ENCODE peak calls at places on chromosomes 1 and 21, in four cellular contexts. M is HepG2, W is H1, D is SK-N-SH. U is an unnamed sample.

GRCh38 chr21:45439901-45440461 is 35.0 kb downstream of the COL18A1 start:
- DNase-seq in D (no peak), M (no peak), W (no peak), U (no peak)

GRCh38 chr1:54955359-54955758 is 25.1 kb upstream of the TMEM61 start:
- DNase-seq in W (no peak), D (no peak), M (no peak), U (no peak)

GRCh38 chr1:26538480-26539412 is 9.2 kb downstream of the RPS6KA1 start:
- DNase-seq in D (peak), W (no peak), M (peak), U (no peak)

GRCh38 chr1:244970236-244970652 is 105.9 kb upstream of the HNRNPU start:
- DNase-seq in M (peak), D (peak), W (no peak), U (no peak)

GRCh38 chr1:183571678-183572268 is 18.5 kb downstream of the NCF2 start:
- DNase-seq in M (no peak), W (no peak), D (no peak), U (no peak)

GRCh38 chr1:207219979-207220889 is 101.2 kb upstream of the CD55 start:
- DNase-seq in D (no peak), W (no peak), M (no peak), U (no peak)

GRCh38 chr1:236395780-236396664 is 1.9 kb downstream of the EDARADD start:
- DNase-seq in M (no peak), D (no peak), W (no peak), U (no peak)

GRCh38 chr1:25174730-25175612 is 57.3 kb downstream of the SYF2 start:
- DNase-seq in W (no peak), D (no peak), M (peak), U (no peak)

GRCh38 chr1:92291372-92291999 is 7.3 kb downstream of the GLMN start:
- DNase-seq in W (no peak), M (peak), D (peak), U (no peak)

GRCh38 chr1:187654635-187655034 is 825.9 kb downstream of the PLA2G4A start:
- DNase-seq in D (no peak), W (no peak), M (no peak), U (no peak)

GRCh38 chr1:226520640-226521355 is 27.8 kb upstream of the STUM start:
- DNase-seq in D (no peak), M (no peak), W (no peak), U (no peak)

GRCh38 chr1:20124451-20125057 is 5.2 kb upstream of the PLA2G2D start:
- DNase-seq in M (no peak), W (no peak), D (no peak), U (no peak)

GRCh38 chr1:235892734-235893413 is 26.2 kb upstream of the LYST start:
- DNase-seq in W (no peak), M (peak), D (no peak), U (no peak)

GRCh38 chr1:43616383-43616782 is 33.6 kb upstream of the KDM4A start:
- DNase-seq in W (no peak), D (no peak), M (no peak), U (no peak)

GRCh38 chr1:47174621-47175020 is 15.2 kb downstream of the PDZK1IP1 start:
- DNase-seq in W (no peak), M (no peak), D (no peak), U (no peak)

GRCh38 chr1:13546791-13547190 is 33.0 kb upstream of the LRRC38 start:
- DNase-seq in M (no peak), D (no peak), W (no peak), U (no peak)

GRCh38 chr1:150970818-150971582 is 3.6 kb downstream of the CERS2 start:
- DNase-seq in M (peak), D (no peak), W (no peak), U (no peak)

GRCh38 chr1:235834620-235835019 is 32.1 kb downstream of the LYST start:
- DNase-seq in M (no peak), W (no peak), D (no peak), U (no peak)

GRCh38 chr1:160664573-160665051 is 17.8 kb upstream of the SLAMF1 start:
- DNase-seq in D (no peak), W (no peak), M (no peak), U (peak)

GRCh38 chr21:44484498-44485253 is 29.4 kb downstream of the LRRC3 start:
- DNase-seq in M (peak), W (no peak), D (peak), U (no peak)

GRCh38 chr1:70044832-70045231 is 160.5 kb downstream of the LRRC40 start:
- DNase-seq in D (no peak), W (no peak), M (no peak), U (no peak)

GRCh38 chr1:21886486-21887215 is 50.5 kb downstream of the HSPG2 start:
- DNase-seq in D (no peak), M (no peak), W (no peak), U (no peak)

GRCh38 chr1:48679868-48680267 is 96.8 kb downstream of the BEND5 start:
- DNase-seq in M (no peak), W (no peak), D (no peak), U (no peak)

GRCh38 chr1:48677306-48678287 is 99.1 kb downstream of the BEND5 start:
- DNase-seq in D (peak), M (peak), W (peak), U (no peak)

GRCh38 chr1:48678684-48679083 is 98.0 kb downstream of the BEND5 start:
- DNase-seq in D (no peak), W (no peak), M (no peak), U (no peak)

GRCh38 chr1:48680411-48681035 is 96.2 kb downstream of the BEND5 start:
- DNase-seq in M (no peak), D (no peak), W (no peak), U (no peak)

DNA sequence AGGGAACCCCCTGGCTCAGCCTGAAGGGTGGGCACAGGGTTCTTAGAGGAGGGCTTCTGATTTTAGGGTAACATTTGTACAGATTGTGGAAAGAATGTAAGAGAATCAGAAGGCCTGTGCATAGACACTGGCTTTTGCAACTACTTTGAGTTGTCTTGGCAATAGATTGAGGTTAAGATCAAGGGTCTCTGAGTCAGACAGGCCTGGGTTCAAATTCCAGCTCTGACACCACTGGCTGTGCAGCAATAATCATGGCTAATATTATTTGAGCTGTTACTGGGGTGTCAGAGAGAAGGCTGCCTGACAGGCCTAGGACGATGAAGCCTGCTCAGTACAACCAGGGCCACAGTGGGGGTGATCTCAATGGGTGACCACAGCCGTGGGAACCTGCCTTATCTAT is 97.6 kb downstream of the BEND5 start:
- DNase-seq in D (no peak), W (no peak), M (no peak), U (no peak)
- TF ChIP-seq TCF12 in D (no peak), W (no peak), M (no peak), U (no peak)

DNA sequence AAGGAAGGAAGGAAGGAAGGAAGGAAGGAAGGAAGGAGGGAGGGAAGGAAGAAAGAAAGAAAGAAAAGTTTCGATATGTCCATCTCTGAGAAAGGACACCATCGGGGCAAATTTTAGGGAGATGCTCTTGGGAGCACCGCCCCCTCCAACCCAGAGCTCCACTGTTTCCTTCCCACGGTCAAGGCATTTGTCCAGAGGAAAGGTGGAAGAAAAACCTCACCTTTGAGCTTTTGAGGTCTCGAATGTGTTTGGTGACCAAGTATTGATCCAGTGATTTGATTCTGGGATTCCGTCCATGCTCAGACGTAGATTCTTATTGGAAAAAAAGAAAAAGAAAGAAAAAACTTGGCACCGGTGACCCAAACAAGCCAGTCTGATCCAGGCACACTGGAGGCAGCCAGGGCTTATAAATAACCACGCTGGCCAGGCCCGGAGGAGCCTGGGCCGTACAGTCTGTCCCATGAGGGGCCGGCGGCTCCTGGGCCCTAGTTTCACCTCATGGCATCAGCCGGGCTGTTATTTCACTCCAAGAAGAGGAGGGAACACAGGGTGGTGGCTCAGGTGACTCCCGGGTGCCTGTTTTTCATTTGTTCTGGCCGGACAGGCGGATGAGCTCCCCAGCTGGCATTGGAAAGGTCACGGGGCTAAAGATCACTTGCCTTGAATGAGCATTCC is 36.1 kb upstream of the SLC25A33 start:
- DNase-seq in W (no peak), M (peak), D (no peak), U (no peak)
- TF ChIP-seq TCF12 in W (no peak), M (no peak), D (no peak), U (no peak)

GRCh38 chr1:8846263-8846662 is 28.8 kb upstream of the RERE start:
- DNase-seq in D (no peak), M (no peak), W (no peak), U (no peak)

GRCh38 chr1:8845104-8846097 is 28.0 kb upstream of the RERE start:
- DNase-seq in D (no peak), M (no peak), W (no peak), U (no peak)

GRCh38 chr1:8847990-8848389 is 30.5 kb downstream of the ENO1 start:
- DNase-seq in W (no peak), M (no peak), D (no peak), U (no peak)

GRCh38 chr1:8841395-8841794 is 24.0 kb upstream of the RERE start:
- DNase-seq in M (no peak), W (no peak), D (no peak), U (no peak)

GRCh38 chr1:8844421-8845063 is 27.1 kb upstream of the RERE start:
- DNase-seq in W (no peak), M (no peak), D (peak), U (no peak)
- TF ChIP-seq TCF12 in W (no peak), M (no peak), D (no peak), U (no peak)

DNA sequence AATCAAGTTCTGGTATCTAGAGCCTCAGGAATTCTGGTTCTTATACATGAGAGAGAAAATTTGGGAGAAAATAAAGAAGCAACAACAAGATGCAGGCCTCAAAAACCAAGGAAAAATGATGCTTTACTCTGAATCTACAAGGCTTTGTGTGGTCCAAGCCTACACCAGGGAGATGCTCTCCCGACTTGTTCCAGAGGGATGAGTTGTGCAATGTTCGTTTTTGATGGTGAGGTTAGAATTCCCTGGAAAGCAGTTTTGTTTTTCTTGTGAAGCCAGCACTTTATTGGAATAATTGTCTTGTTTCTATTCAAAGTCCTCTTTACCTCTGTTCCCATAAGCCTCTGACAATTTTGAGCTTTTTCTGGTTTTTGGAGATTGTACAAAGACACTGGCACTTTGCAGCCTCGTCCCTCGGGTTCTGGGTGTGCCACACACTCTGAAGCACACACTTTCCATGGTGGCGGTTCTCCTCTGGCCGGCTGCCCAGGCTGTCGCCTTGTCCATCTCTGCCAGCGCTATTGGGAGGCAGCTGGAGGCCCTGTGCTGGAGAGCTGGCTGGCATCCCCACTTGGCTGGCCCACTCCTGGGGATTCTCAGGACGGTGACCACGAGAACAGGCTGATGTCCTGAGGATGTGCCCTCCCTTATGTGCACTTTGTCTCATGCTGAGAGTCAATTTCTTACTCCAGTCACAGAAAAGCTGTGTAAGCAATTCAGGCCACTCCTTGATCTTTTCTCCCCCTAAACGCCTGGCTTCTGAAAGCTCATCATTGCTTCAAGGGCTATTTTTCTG is 70.2 kb downstream of the EDEM3 start:
- DNase-seq in D (peak), M (no peak), W (no peak), U (no peak)
- TF ChIP-seq TCF12 in D (no peak), M (no peak), W (no peak), U (no peak)

GRCh38 chr1:17498214-17498613 is 41.3 kb upstream of the ARHGEF10L start:
- DNase-seq in D (no peak), W (no peak), M (peak), U (no peak)

GRCh38 chr1:17488977-17489739 is 49.7 kb upstream of the RCC2 start:
- DNase-seq in M (no peak), W (no peak), D (peak), U (no peak)

GRCh38 chr1:17496419-17496818 is 43.1 kb upstream of the ARHGEF10L start:
- DNase-seq in M (no peak), D (no peak), W (no peak), U (no peak)

DNA sequence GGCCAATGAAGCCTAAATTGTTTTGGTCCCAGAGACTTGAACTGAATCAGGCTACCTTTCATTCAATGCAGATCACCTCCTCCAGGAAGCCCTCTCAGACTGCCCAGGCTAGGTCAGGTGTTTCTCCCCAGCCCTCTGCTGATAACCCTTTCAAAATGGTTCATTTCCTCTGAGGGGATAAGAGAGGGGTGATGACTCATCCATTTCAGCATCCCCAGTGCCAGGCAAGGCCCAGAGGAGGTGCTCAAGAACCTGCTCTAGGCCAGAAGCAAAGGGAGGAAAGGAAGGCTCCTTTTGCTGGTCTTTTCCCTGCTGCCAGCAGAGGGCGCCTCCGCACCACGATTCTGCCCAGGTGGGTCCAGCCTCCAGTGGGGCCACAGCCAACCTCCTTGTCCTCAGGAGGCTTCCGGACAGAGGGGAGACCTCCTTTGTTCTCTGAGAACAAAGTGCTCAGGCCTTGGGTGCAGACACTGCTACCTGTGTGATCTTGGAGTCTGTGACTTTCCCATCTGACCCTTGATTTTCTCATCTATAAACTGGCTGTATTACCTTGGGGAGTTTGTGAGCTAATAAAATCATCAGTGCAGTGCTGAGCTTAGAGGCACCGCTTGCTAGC is 45.3 kb upstream of the ARHGEF10L start:
- DNase-seq in D (peak), W (peak), M (peak), U (peak)
- TF ChIP-seq TCF12 in D (no peak), W (peak), M (no peak), U (no peak)

U was measured in GM12878.